ENCODE peak calls at places on chromosomes 12 and 14, in nine cellular contexts. G is right lobe of liver, E is MM.1S, U is neural progenitor cell, S is left ventricle myocardium inferior, B is A549, C is thoracic aorta, R is heart right ventricle, Q is PC-9. Y is an unnamed sample. For H3K4me1, the result is how much of the 10 kb centered on the place peaks cover.

GRCh38 chr14:54691525-54692260 is 124.8 kb downstream of the SAMD4A start:
- DNase-seq in G (peak), E (peak), U (peak), S (peak), B (peak), C (no peak), R (peak), Q (peak), Y (peak)

GRCh38 chr14:64720190-64720589 is 16.0 kb downstream of the PLEKHG3 start:
- DNase-seq in G (peak), E (no peak), U (no peak), S (no peak), B (peak), C (no peak), R (no peak), Q (peak), Y (peak)

GRCh38 chr12:94308612-94309011 is 151.1 kb downstream of the CEP83 start:
- DNase-seq in G (no peak), E (no peak), U (no peak), S (no peak), B (no peak), C (no peak), R (no peak), Q (no peak), Y (no peak)

GRCh38 chr14:84065811-84066210 is 1464.1 kb upstream of the FLRT2 start:
- DNase-seq in G (no peak), E (no peak), U (no peak), S (no peak), B (no peak), C (no peak), R (no peak), Q (no peak), Y (peak)

GRCh38 chr12:109923481-109924245 is 23.6 kb downstream of the TCHP start:
- DNase-seq in G (no peak), E (no peak), U (no peak), S (no peak), B (no peak), C (no peak), R (no peak), Q (no peak), Y (no peak)

GRCh38 chr12:85784096-85784720 is 52.0 kb downstream of the RASSF9 start:
- DNase-seq in G (no peak), E (no peak), U (no peak), S (no peak), B (no peak), C (no peak), R (no peak), Q (peak), Y (peak)

GRCh38 chr12:68259318-68259940 is 6.0 kb upstream of the IL22 start:
- DNase-seq in G (no peak), E (no peak), U (no peak), S (no peak), B (no peak), C (no peak), R (no peak), Q (no peak), Y (peak)

GRCh38 chr12:28191018-28191595 is 851 bp downstream of the CCDC91 start:
- DNase-seq in G (no peak), E (no peak), U (no peak), S (no peak), B (no peak), C (peak), R (peak), Q (no peak), Y (peak)

GRCh38 chr12:95739561-95740313 is 50.8 kb downstream of the NTN4 start:
- DNase-seq in G (no peak), E (no peak), U (no peak), S (peak), B (no peak), C (no peak), R (peak), Q (no peak), Y (no peak)

GRCh38 chr12:76303989-76304460 is 44.2 kb downstream of the BBS10 start:
- DNase-seq in G (no peak), E (no peak), U (no peak), S (no peak), B (no peak), C (no peak), R (no peak), Q (no peak), Y (no peak)

GRCh38 chr12:65015850-65016249 is 105.3 kb downstream of the WIF1 start:
- DNase-seq in G (no peak), E (no peak), U (no peak), S (no peak), B (no peak), C (no peak), R (no peak), Q (no peak), Y (no peak)

GRCh38 chr12:92509156-92509758 is 193.5 kb upstream of the PLEKHG7 start:
- DNase-seq in G (no peak), E (no peak), U (no peak), S (no peak), B (no peak), C (no peak), R (no peak), Q (no peak), Y (peak)

GRCh38 chr12:31773223-31773750 is 44.5 kb upstream of the AMN1 start:
- DNase-seq in G (peak), E (no peak), U (no peak), S (no peak), B (peak), C (no peak), R (no peak), Q (no peak), Y (no peak)

GRCh38 chr14:64953661-64954060 is 11.1 kb upstream of the GPX2 start:
- DNase-seq in G (no peak), E (no peak), U (no peak), S (no peak), B (no peak), C (no peak), R (no peak), Q (no peak), Y (no peak)

GRCh38 chr12:99005601-99006000 is 360.5 kb downstream of the APAF1 start:
- DNase-seq in G (no peak), E (no peak), U (no peak), S (no peak), B (no peak), C (no peak), R (no peak), Q (no peak), Y (no peak)

GRCh38 chr14:55964081-55964480 is 154.1 kb upstream of the PELI2 start:
- DNase-seq in G (no peak), E (no peak), U (no peak), S (no peak), B (no peak), C (no peak), R (no peak), Q (no peak), Y (no peak)

GRCh38 chr14:97376310-97376709 is 579.1 kb downstream of the VRK1 start:
- DNase-seq in G (no peak), E (no peak), U (no peak), S (no peak), B (no peak), C (no peak), R (no peak), Q (no peak), Y (no peak)

GRCh38 chr12:86261142-86261541 is 5.0 kb upstream of the MGAT4C start:
- DNase-seq in G (no peak), E (no peak), U (no peak), S (no peak), B (no peak), C (no peak), R (no peak), Q (no peak), Y (no peak)

GRCh38 chr14:22143360-22143759 is 445.7 kb downstream of the DAD1 start:
- DNase-seq in G (no peak), E (no peak), U (no peak), S (no peak), B (no peak), C (no peak), R (no peak), Q (no peak), Y (no peak)
- TF ChIP-seq CTCF in G (no peak), E (no peak), U (no peak), S (no peak), B (no peak), C (no peak), R (no peak), Q (no peak), Y (no peak)

GRCh38 chr12:124487065-124487833 is 80.2 kb downstream of the NCOR2 start:
- DNase-seq in G (peak), E (no peak), U (no peak), S (peak), B (no peak), C (no peak), R (peak), Q (no peak), Y (no peak)

GRCh38 chr12:124488520-124488919 is 78.9 kb downstream of the NCOR2 start:
- DNase-seq in G (peak), E (no peak), U (no peak), S (peak), B (no peak), C (no peak), R (peak), Q (no peak), Y (no peak)

GRCh38 chr12:124489220-124489619 is 78.2 kb downstream of the NCOR2 start:
- DNase-seq in G (peak), E (no peak), U (no peak), S (no peak), B (no peak), C (no peak), R (no peak), Q (no peak), Y (no peak)

GRCh38 chr12:124486346-124486963 is 81.0 kb downstream of the NCOR2 start:
- DNase-seq in G (peak), E (no peak), U (no peak), S (peak), B (no peak), C (no peak), R (peak), Q (no peak), Y (no peak)

GRCh38 chr12:124487834-124488165 is 79.6 kb downstream of the NCOR2 start:
- DNase-seq in G (no peak), E (no peak), U (no peak), S (no peak), B (no peak), C (no peak), R (no peak), Q (no peak), Y (no peak)
- H3K27ac ChIP-seq in G (no peak), E (no peak), U (no peak), S (peak), B (no peak), C (no peak), R (no peak), Q (no peak), Y (no peak)

DNA sequence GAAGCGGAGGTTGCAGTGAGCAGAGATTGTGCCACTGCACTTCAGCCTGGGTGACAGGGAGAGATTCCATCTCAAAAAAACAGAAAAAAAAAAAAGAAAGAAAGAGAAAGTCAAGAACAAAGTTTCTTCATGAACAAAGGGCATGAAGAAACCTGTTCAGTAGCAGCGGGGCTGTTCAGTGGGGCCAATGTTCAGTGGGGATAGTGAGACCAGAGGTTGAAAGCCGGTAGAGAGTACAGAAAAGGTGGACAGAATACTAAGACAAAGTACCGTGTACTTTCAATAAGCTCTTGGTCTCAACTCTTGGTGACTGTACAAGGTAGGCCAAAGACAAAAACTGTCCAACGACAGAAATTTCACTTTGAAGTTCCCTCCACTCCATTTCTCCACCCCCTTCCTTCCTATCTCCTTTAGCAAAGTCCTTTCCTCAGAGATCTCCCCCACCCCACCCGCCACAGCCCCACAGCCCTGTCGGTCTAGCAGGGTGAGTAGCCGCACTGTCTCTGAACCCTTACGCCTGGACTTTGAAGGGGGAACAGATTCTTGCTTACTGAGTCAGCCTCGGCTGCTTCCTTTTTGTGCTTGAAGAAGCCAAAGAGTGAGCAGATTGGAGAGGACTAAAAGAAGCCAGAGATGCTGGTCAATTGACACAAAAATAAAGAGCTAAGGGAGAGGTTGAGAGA is 44.3 kb upstream of the FOS start:
- DNase-seq in G (peak), E (no peak), U (no peak), S (peak), B (peak), C (no peak), R (peak), Q (peak), Y (peak)
- H3K4me1 ChIP-seq in G (under half), E (under half), U (under half), S (under half), B (under half), C (under half), R (under half), Q (half or more), Y (under half)

DNA sequence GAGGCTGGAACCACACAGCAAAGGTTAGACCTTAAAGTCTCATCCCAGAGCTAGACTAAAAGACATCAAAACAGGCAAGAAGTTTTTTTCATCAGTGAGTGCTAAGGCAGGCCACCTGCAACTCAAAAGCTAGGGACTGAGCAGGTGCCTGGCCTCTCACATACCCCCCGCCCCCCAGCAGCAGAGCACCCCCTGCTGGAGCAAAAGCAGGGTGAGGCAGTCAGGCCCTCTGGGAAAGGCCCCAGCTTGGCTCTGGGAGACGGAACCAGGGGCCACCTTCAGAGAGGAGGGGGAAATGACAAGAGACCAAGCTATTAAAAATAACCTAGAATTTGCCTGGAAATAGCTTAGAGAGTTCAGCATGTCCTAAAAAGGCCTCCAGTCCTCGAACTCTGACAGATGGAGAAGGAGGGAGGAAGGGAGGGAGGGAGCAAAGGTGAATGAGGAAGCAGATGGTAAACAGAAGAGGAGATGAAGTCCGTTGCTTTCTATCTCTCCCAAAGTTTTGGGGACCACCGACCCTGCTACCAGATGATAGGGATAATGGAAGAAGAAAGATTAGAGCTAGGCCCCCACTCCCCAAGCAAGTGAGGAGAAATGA is 1.8 kb downstream of the ITGA7 start:
- DNase-seq in G (no peak), E (peak), U (peak), S (no peak), B (peak), C (no peak), R (peak), Q (no peak), Y (no peak)
- TF ChIP-seq CTCF in G (peak), E (peak), U (peak), S (peak), B (peak), C (peak), R (no peak), Q (peak), Y (peak)

GRCh38 chr12:8914716-8915526 is 612 bp downstream of the PHC1 start:
- DNase-seq in G (peak), E (peak), U (peak), S (peak), B (peak), C (no peak), R (peak), Q (peak), Y (peak)
- H3K27ac ChIP-seq in G (no peak), E (no peak), U (no peak), S (peak), B (peak), C (peak), R (peak), Q (no peak), Y (no peak)

GRCh38 chr12:57213068-57213715 is 3.4 kb upstream of the NXPH4 start:
- DNase-seq in G (peak), E (peak), U (peak), S (peak), B (peak), C (peak), R (peak), Q (peak), Y (peak)
- H3K4me1 ChIP-seq in G (under half), E (under half), U (under half), S (half or more), B (under half), C (half or more), R (under half), Q (under half), Y (under half)

GRCh38 chr14:105198588-105198987 is 17.5 kb upstream of the NUDT14 start:
- DNase-seq in G (no peak), E (no peak), U (no peak), S (no peak), B (no peak), C (no peak), R (no peak), Q (no peak), Y (no peak)
- TF ChIP-seq CTCF in G (no peak), E (no peak), U (peak), S (no peak), B (no peak), C (no peak), R (no peak), Q (no peak), Y (no peak)

GRCh38 chr12:49637401-49637800 is 14.0 kb downstream of the PRPF40B start:
- DNase-seq in G (no peak), E (no peak), U (peak), S (no peak), B (no peak), C (no peak), R (no peak), Q (no peak), Y (no peak)
- H3K27ac ChIP-seq in G (no peak), E (no peak), U (no peak), S (peak), B (no peak), C (no peak), R (no peak), Q (no peak), Y (no peak)

GRCh38 chr14:22456421-22456820 is 132.6 kb downstream of the DAD1 start:
- DNase-seq in G (no peak), E (no peak), U (no peak), S (no peak), B (no peak), C (no peak), R (no peak), Q (no peak), Y (no peak)
- H3K4me1 ChIP-seq in G (under half), E (under half), U (under half), S (under half), B (under half), C (under half), R (under half), Q (under half), Y (under half)

Y was measured in foreskin keratinocyte.